ENCODE peak calls at places on chromosomes 5 and 9, in six cellular contexts. X is suprapubic skin, M is upper lobe of left lung, J is HepG2, U is transverse colon, L is H1. W is an unnamed sample.

GRCh38 chr5:23234153-23234729 is 273.2 kb upstream of the PRDM9 start:
- DNase-seq in U (no peak), X (no peak), M (no peak), L (peak), J (no peak), W (no peak)

GRCh38 chr5:109876030-109876726 is 186.5 kb downstream of the MAN2A1 start:
- DNase-seq in X (no peak), U (no peak), J (no peak), M (no peak), L (no peak), W (no peak)

GRCh38 chr5:38342261-38342660 is 83.9 kb downstream of the EGFLAM start:
- DNase-seq in L (no peak), M (no peak), X (no peak), U (no peak), J (no peak), W (no peak)

GRCh38 chr9:37283730-37284235 is 138.7 kb upstream of the GRHPR start:
- DNase-seq in J (peak), U (no peak), L (no peak), M (no peak), X (no peak), W (no peak)

GRCh38 chr5:2780421-2781171 is 29.1 kb upstream of the IRX2 start:
- DNase-seq in X (no peak), U (no peak), L (no peak), J (no peak), M (peak), W (peak)

GRCh38 chr5:115735108-115735998 is 81.1 kb downstream of the CDO1 start:
- DNase-seq in X (no peak), J (no peak), U (no peak), M (no peak), L (no peak), W (no peak)

GRCh38 chr9:35073276-35073607 is 817 bp upstream of the VCP start:
- DNase-seq in J (no peak), U (no peak), L (no peak), X (no peak), M (no peak), W (no peak)

GRCh38 chr5:17233488-17233887 is 16.1 kb downstream of the BASP1 start:
- DNase-seq in X (no peak), L (no peak), M (no peak), J (no peak), U (no peak), W (no peak)

GRCh38 chr5:140678993-140679392 is 5.6 kb upstream of the DND1 start:
- DNase-seq in M (no peak), J (no peak), U (no peak), X (no peak), L (no peak), W (no peak)
- TF ChIP-seq POLR2A in M (no peak), J (no peak), U (no peak), X (no peak), L (no peak), W (no peak)

GRCh38 chr9:85263288-85263687 is 478.5 kb downstream of the AGTPBP1 start:
- DNase-seq in L (no peak), M (no peak), X (no peak), J (no peak), U (no peak), W (no peak)
- TF ChIP-seq EP300 in L (no peak), M (no peak), X (no peak), J (no peak), U (no peak), W (no peak)

GRCh38 chr9:93451762-93452709 is 551 bp downstream of the FAM120A start:
- DNase-seq in X (no peak), M (peak), J (peak), L (peak), U (peak), W (peak)

GRCh38 chr9:93452710-93453046 is 703 bp downstream of the FAM120AOS start:
- DNase-seq in J (no peak), M (no peak), X (no peak), L (no peak), U (peak), W (peak)

GRCh38 chr9:93453047-93453914 is at the start of gene FAM120AOS:
- DNase-seq in L (peak), X (peak), U (peak), J (peak), M (peak), W (peak)

GRCh38 chr9:93447642-93448041 is 3.8 kb upstream of the FAM120A start:
- DNase-seq in J (no peak), M (no peak), U (no peak), L (no peak), X (no peak), W (no peak)

GRCh38 chr9:93450817-93451761 is at the start of gene FAM120A:
- DNase-seq in M (peak), J (peak), U (peak), X (peak), L (peak), W (peak)
- TF ChIP-seq POLR2AphosphoS5 in M (peak), J (peak), U (no peak), X (no peak), L (peak), W (peak)

GRCh38 chr5:89942171-89942570 is 467.4 kb downstream of the CETN3 start:
- DNase-seq in U (no peak), L (no peak), J (no peak), M (no peak), X (no peak), W (no peak)

GRCh38 chr5:89932771-89933181 is 476.8 kb downstream of the CETN3 start:
- DNase-seq in X (no peak), U (no peak), L (no peak), M (no peak), J (no peak), W (no peak)

GRCh38 chr5:89930591-89931383 is 478.8 kb downstream of the CETN3 start:
- DNase-seq in X (no peak), M (no peak), U (no peak), J (peak), L (no peak), W (no peak)

GRCh38 chr5:89934069-89934468 is 475.5 kb downstream of the CETN3 start:
- DNase-seq in L (no peak), U (no peak), M (no peak), J (no peak), X (no peak), W (no peak)

DNA sequence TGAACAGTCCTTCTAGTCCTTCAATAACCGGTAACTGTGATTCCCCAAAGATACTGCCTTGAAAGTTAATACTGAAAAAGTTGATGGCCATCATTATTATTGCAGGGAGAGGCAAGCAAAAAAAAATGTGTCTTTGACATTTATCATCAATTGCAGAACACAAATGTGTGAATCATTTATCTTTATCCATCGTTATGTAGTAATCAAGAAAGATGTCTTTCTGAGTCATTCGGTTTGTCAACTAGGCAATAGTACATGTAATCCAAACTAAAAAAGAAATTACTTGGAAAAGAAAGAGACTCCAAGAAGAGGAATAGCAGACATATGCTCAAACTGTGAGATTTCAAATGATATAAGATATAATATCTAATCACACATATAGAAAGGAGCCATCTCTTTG is 473.0 kb downstream of the CETN3 start:
- DNase-seq in U (no peak), L (no peak), M (no peak), J (no peak), X (no peak), W (no peak)
- TF ChIP-seq POLR2A in U (no peak), L (no peak), M (no peak), J (no peak), X (no peak), W (no peak)

DNA sequence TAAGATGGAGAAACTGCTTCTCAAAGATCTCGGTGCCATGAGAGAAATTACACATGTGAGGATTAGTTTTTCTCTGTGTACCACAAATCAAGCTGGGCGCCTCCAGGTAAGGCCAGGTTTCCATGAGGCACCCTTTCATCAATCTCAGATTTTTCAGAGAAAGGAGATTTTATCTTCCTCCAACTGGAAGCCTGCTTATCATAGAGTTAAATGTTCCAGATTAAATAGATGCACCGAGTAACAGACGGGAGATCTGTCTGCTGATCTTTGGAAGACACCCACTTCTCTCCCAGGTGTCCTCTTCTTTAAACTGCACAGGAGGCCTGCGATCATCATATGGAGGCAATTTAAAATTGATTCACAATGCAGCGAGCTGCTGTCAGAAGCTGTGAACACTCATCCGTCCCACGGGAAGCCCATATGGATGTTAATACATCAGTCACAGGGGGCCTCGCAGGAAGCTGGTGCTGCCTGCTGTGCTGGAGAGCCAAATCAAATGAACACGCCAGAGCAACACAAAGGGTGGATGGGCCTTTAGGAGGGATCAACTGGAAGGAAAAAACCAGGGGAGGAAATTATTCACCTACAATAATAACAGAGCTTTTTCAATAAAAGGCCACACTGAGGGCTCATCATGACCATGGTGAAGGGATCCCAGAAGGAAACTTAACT is 93.3 kb downstream of the TLE1 start:
- DNase-seq in L (peak), M (no peak), J (no peak), X (no peak), U (no peak), W (no peak)
- TF ChIP-seq EP300 in L (no peak), M (no peak), J (no peak), X (no peak), U (no peak), W (no peak)

GRCh38 chr5:140673187-140673976 is at the start of gene DND1:
- DNase-seq in M (peak), L (peak), J (no peak), X (no peak), U (no peak), W (no peak)
- TF ChIP-seq POLR2AphosphoS5 in M (no peak), L (no peak), J (no peak), X (no peak), U (no peak), W (no peak)

GRCh38 chr5:151222054-151222768 is 1.7 kb downstream of the CCDC69 start:
- DNase-seq in L (no peak), J (no peak), M (no peak), U (no peak), X (no peak), W (no peak)

GRCh38 chr5:151225071-151225470 is 1.2 kb upstream of the CCDC69 start:
- DNase-seq in X (no peak), J (no peak), L (no peak), U (no peak), M (no peak), W (no peak)

GRCh38 chr5:151224372-151224771 is 480 bp upstream of the CCDC69 start:
- DNase-seq in U (no peak), J (no peak), X (no peak), M (no peak), L (no peak), W (no peak)

GRCh38 chr5:151222769-151223446 is 984 bp downstream of the CCDC69 start:
- DNase-seq in X (no peak), J (no peak), U (peak), L (peak), M (no peak), W (no peak)

GRCh38 chr5:151223447-151224264 is at the start of gene CCDC69:
- DNase-seq in J (peak), X (no peak), M (peak), U (peak), L (peak), W (peak)
- TF ChIP-seq POLR2A in J (peak), X (peak), M (no peak), U (peak), L (peak), W (no peak)

GRCh38 chr5:131633830-131634229 is 1.2 kb downstream of the RAPGEF6 start:
- DNase-seq in J (no peak), U (no peak), M (no peak), L (no peak), X (no peak), W (no peak)

GRCh38 chr5:131634666-131634995 is 398 bp downstream of the RAPGEF6 start:
- DNase-seq in L (peak), M (no peak), U (peak), X (peak), J (peak), W (peak)

GRCh38 chr5:131634996-131635754 is at the start of gene RAPGEF6:
- DNase-seq in L (peak), X (peak), J (peak), M (peak), U (peak), W (peak)

GRCh38 chr5:131637694-131638093 is 2.7 kb upstream of the RAPGEF6 start:
- DNase-seq in X (no peak), L (no peak), J (no peak), U (no peak), M (no peak), W (no peak)

DNA sequence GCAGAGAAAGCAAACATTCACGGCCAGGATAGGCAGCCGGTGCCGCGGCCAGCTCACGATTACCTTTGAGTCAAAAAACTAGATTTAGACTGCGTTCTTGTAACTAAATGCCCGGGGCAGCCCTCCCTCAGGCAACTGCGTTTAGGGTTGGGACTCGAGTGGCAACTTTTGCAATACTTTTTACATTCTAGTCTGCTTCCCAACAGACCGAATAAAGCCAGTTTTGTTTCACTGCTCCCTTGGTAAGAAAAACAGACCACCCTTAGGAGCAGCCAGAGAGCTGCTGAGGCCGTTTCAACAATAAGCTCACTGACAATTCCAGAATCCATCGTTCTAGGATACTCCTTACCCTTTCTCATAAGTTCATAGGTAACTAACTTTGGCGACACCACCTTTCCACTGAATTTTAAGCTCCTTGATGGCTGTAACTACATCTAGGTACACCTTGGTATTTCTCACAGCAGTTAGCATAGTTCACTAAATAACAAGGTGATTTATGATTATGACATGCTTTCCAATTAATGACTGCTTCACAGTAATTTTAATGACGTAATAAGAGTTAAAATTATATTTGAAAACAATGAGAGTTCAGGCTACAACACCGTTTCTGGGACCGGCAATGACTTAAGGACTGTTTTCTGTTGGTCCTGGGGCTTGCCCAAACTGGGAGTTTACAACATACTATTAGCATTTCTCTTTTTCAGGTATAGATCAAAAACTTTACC is 888 bp upstream of the RAPGEF6 start:
- DNase-seq in J (no peak), M (peak), L (no peak), U (no peak), X (no peak), W (no peak)
- TF ChIP-seq EP300 in J (no peak), M (no peak), L (no peak), U (no peak), X (no peak), W (no peak)

GRCh38 chr9:109474170-109474569 is 23.9 kb downstream of the PTPN3 start:
- DNase-seq in J (no peak), U (no peak), L (no peak), X (no peak), M (no peak), W (no peak)

GRCh38 chr9:109476781-109477268 is 21.3 kb downstream of the PTPN3 start:
- DNase-seq in L (no peak), M (no peak), X (no peak), U (peak), J (peak), W (no peak)

GRCh38 chr9:109477269-109478203 is 20.6 kb downstream of the PTPN3 start:
- DNase-seq in J (peak), U (peak), M (no peak), X (no peak), L (no peak), W (peak)

GRCh38 chr9:109474944-109475343 is 23.2 kb downstream of the PTPN3 start:
- DNase-seq in L (no peak), M (no peak), J (no peak), U (no peak), X (no peak), W (no peak)

GRCh38 chr9:109475526-109475925 is 22.6 kb downstream of the PTPN3 start:
- DNase-seq in X (no peak), L (no peak), M (no peak), U (no peak), J (peak), W (no peak)
- TF ChIP-seq POLR2AphosphoS5 in X (no peak), L (no peak), M (no peak), U (no peak), J (no peak), W (no peak)

DNA sequence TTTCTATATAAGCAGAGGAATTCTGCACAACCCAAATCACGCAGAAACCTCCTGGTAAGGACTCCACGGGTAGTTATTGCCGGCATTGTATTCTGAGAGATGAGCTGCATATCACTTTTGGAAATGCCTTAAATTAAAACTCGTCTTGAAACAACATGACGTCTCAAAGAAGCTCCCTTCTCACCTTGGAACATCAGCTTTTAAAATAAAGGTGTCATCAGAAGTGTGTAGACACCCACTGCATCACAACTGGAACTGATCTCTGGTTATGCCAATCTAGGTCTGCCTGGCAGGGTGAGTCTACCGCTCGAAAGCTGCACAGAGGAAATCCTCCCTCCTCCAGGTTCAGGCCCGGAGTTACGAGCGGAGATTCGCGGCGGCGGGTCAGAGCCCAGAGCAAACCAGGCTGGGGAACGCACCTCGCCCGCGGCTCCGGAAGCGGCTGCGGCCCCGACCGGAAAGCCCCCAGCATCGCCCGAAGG is 974 bp upstream of the SLC12A2 start:
- DNase-seq in J (no peak), X (no peak), M (no peak), L (no peak), U (no peak), W (no peak)
- TF ChIP-seq POLR2A in J (peak), X (no peak), M (no peak), L (no peak), U (no peak), W (no peak)